ENCODE peak calls at places on chromosome 2, in four cellular contexts. B is neural progenitor cell, P is OCI-LY7, E is body of pancreas. W is an unnamed sample. For H3K9me3, the result is how much of the 10 kb centered on the place peaks cover.

GRCh38 chr2:182522428-182522896 is 95.6 kb upstream of the PDE1A start:
- DNase-seq in P (no peak), B (peak), E (no peak), W (no peak)

GRCh38 chr2:101038455-101039255 is 36.6 kb downstream of the RPL31 start:
- DNase-seq in E (no peak), B (no peak), P (peak), W (no peak)

GRCh38 chr2:198408171-198408570 is 603.8 kb downstream of the PLCL1 start:
- DNase-seq in P (no peak), E (no peak), B (peak), W (no peak)

GRCh38 chr2:73703675-73704074 is 33.5 kb downstream of the TPRKB start:
- DNase-seq in E (no peak), P (no peak), B (no peak), W (no peak)

GRCh38 chr2:59233448-59233847 is 992.3 kb upstream of the FANCL start:
- DNase-seq in B (no peak), P (no peak), E (no peak), W (no peak)

GRCh38 chr2:145329976-145330375 is 810.1 kb upstream of the ZEB2 start:
- DNase-seq in B (no peak), E (no peak), P (no peak), W (no peak)

GRCh38 chr2:160876765-160877164 is 283.5 kb upstream of the TANK start:
- DNase-seq in B (no peak), E (no peak), P (no peak), W (no peak)

GRCh38 chr2:44804406-44805235 is 136.9 kb upstream of the SIX3 start:
- DNase-seq in P (no peak), E (no peak), B (peak), W (no peak)

GRCh38 chr2:222877556-222878278 is 16.9 kb downstream of the ACSL3 start:
- DNase-seq in P (no peak), E (no peak), B (no peak), W (no peak)

GRCh38 chr2:161122772-161123530 is 37.3 kb upstream of the TANK start:
- DNase-seq in P (no peak), E (peak), B (no peak), W (peak)

GRCh38 chr2:20693317-20693716 is 26.4 kb downstream of the GDF7 start:
- DNase-seq in P (no peak), B (no peak), E (no peak), W (no peak)

GRCh38 chr2:109467701-109468100 is 146.1 kb downstream of the SEPTIN10 start:
- DNase-seq in P (no peak), E (no peak), B (no peak), W (no peak)

DNA sequence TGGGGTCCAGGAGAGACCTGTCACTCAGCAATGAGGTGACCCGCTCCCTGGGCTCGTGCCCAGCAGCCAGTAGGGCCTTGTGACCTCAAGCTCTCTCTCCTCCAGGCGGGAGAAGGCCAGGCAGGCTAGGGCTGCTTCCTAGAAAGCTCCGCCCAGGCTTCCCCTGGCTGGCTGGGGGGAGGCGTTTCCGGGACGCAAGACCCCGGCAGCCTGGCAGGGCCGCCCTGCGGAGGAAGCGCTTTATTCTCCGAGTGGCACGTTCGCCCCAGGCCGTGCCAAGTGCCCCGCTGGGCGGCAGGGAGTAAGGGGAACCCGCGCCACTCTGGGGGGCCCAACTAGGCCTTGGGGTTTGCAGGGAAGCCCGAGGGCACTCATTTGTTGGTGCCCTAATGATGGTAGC is 21.2 kb upstream of the EPAS1 start:
- DNase-seq in E (peak), P (no peak), B (peak), W (peak)
- TF ChIP-seq CTCF in E (no peak), P (no peak), B (no peak), W (no peak)

GRCh38 chr2:164134368-164134767 is 398.6 kb upstream of the FIGN start:
- DNase-seq in B (no peak), E (no peak), P (no peak), W (no peak)
- H3K9me3 ChIP-seq in B (under half), E (under half), P (under half), W (under half)

DNA sequence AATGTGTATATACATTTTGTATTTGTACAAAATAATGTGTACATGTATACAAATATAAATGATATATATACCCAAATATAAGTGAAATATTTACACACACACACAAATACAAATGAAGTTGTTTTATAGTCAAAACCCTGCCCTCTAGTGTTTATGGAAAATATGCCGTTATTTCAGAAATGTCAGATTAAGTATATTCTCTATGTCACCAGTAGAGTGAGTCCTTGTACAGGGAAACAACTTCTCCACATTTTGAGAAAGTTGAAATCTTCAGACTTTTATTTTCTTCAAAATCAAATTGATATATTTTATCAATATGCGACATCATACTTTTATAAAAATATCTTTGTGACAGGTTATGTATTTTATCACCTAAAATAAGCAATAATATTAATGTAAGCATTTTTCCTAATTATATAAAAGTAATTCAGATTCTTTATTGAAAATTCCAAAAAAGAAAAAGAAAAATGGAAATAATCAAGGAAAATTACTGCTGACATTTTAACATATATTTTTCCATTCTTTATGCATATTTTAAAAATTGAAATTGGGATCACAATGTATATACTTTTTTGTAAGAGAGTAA is 22.4 kb downstream of the ARL6IP6 start:
- DNase-seq in E (no peak), P (peak), B (peak), W (no peak)
- TF ChIP-seq CTCF in E (peak), P (peak), B (peak), W (peak)

GRCh38 chr2:103734911-103735310 is 973.1 kb downstream of the TMEM182 start:
- DNase-seq in P (no peak), B (no peak), E (no peak), W (no peak)
- H3K9me3 ChIP-seq in P (under half), B (under half), E (under half), W (under half)

GRCh38 chr2:113391073-113391472 is 46.4 kb upstream of the ZNG1B start:
- DNase-seq in B (no peak), P (no peak), E (no peak), W (no peak)

DNA sequence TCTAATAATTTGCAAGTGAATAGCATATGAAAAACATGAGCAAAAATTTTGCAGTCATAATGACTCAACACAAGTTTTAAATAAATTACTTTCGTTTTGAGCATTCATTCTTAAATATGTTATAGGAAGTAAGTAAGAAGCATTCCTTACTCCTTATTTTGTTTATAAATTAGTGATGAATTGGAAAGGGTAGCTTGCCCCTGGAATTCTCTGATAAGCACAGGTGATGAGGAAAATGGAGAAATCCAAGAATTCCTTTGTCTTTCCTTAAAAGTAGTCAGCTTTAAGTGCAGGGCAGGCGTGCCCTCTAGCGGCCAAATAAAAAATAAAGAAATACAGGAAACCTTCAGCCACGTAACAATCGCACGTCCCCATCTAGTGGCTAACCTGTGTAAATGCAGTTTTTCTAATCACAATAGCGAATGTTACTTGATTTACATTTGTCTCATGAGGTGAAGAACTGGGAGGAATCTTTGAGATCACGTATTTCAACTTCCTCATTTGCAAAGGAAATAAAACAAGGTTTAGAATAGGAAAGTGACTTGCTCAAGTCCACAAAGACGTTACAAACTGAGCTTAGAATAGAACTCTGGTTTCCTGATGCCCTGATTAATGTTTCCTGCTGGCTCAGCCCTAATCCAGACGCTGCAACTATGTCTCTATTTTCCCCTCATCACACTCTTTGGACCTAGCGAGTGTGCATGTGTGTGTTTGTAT is 47.2 kb upstream of the ZNG1B start:
- DNase-seq in E (peak), P (peak), B (peak), W (peak)
- TF ChIP-seq CTCF in E (peak), P (peak), B (peak), W (peak)

GRCh38 chr2:83756219-83756618 is 702.9 kb downstream of the SUCLG1 start:
- DNase-seq in P (no peak), E (no peak), B (no peak), W (no peak)
- H3K9me3 ChIP-seq in P (under half), E (under half), B (under half), W (under half)

GRCh38 chr2:113173563-113174368 is at the start of gene PSD4:
- DNase-seq in B (no peak), E (peak), P (peak), W (peak)
- TF ChIP-seq CTCF in B (no peak), E (no peak), P (peak), W (no peak)

DNA sequence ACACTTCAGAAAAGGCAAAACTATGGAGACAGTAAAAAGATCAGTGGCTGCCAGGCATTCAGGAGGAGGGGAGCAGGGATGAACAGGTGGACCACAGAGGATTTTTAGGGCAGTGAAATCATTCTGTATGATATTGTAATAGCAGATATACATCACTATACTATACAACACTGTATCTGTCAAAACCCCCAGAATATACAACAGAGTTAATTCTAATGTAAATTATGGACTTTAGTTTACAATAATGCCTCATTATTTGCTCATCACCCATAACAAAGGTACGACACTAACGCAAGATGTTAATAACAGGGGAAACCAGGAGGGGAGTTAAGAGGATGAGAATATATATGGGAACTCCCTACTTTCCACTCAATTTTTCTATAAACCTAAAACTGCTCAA is 28.8 kb downstream of the MAP3K2 start:
- DNase-seq in E (no peak), B (no peak), P (no peak), W (no peak)
- H3K9me3 ChIP-seq in E (under half), B (under half), P (under half), W (under half)

W was measured in adrenal gland.